ENCODE peak calls at places on chromosomes 2 and 18, in ten cellular contexts. Q is adrenal gland, J is IMR-90, E is GM12891, K is stomach, H is spleen, G is sigmoid colon, O is heart left ventricle, R is right lobe of liver, V is tibial nerve. Z is an unnamed sample.

GRCh38 chr2:171882095-171882769 is 11.8 kb downstream of the SLC25A12 start:
- DNase-seq in J (peak), K (no peak), G (no peak), Q (no peak), V (no peak), O (no peak), H (no peak), E (no peak), R (no peak), Z (no peak)

GRCh38 chr2:62505649-62506420 is at the start of gene TMEM17:
- DNase-seq in E (peak), J (peak), Q (peak), G (peak), K (peak), O (peak), V (peak), H (peak), R (peak), Z (peak)

GRCh38 chr18:9029131-9029530 is 73.4 kb upstream of the NDUFV2 start:
- DNase-seq in G (no peak), R (no peak), Q (no peak), J (no peak), O (no peak), E (no peak), H (no peak), V (no peak), K (no peak), Z (no peak)

GRCh38 chr2:222878877-222879601 is 18.2 kb downstream of the ACSL3 start:
- DNase-seq in G (no peak), Q (no peak), H (no peak), K (no peak), J (peak), V (no peak), R (no peak), E (no peak), O (no peak), Z (no peak)

GRCh38 chr18:79924814-79925655 is 26.4 kb downstream of the SLC66A2 start:
- DNase-seq in H (peak), R (no peak), E (no peak), J (no peak), O (no peak), Q (peak), K (peak), V (no peak), G (peak), Z (no peak)

GRCh38 chr2:29115797-29116781 is 874 bp downstream of the CLIP4 start:
- DNase-seq in J (peak), V (peak), R (peak), Q (peak), O (peak), G (peak), H (peak), K (peak), E (no peak), Z (peak)

GRCh38 chr2:219434718-219435525 is at the start of gene SPEG:
- DNase-seq in J (no peak), H (peak), O (peak), Q (no peak), E (no peak), R (no peak), V (no peak), G (peak), K (no peak), Z (no peak)

GRCh38 chr18:14919666-14920065 is 171.7 kb downstream of the ANKRD30B start:
- DNase-seq in G (no peak), E (no peak), J (no peak), R (peak), K (peak), H (no peak), V (no peak), O (no peak), Q (no peak), Z (no peak)

GRCh38 chr2:64404002-64404731 is 49.8 kb upstream of the LGALSL start:
- DNase-seq in G (peak), O (peak), J (peak), Q (peak), R (peak), E (no peak), K (peak), H (peak), V (peak), Z (no peak)

GRCh38 chr18:21100678-21101077 is 10.9 kb downstream of the ROCK1 start:
- DNase-seq in J (no peak), O (no peak), E (no peak), Q (no peak), R (no peak), V (no peak), G (no peak), H (no peak), K (no peak), Z (no peak)

GRCh38 chr18:48948112-48949050 is 2.4 kb downstream of the SMAD7 start:
- DNase-seq in K (peak), G (peak), R (peak), H (peak), Q (peak), E (no peak), O (peak), V (no peak), J (peak), Z (peak)

GRCh38 chr2:73069041-73069854 is 2.3 kb downstream of the SFXN5 start:
- DNase-seq in J (peak), H (peak), Q (no peak), G (no peak), K (no peak), E (no peak), O (no peak), V (no peak), R (no peak), Z (peak)

GRCh38 chr2:201135396-201135795 is 19.4 kb downstream of the CFLAR start:
- DNase-seq in G (no peak), K (no peak), V (no peak), O (no peak), H (no peak), E (no peak), Q (no peak), J (no peak), R (no peak), Z (no peak)

GRCh38 chr2:26581991-26582842 is 58.9 kb downstream of the CIB4 start:
- DNase-seq in K (no peak), H (peak), G (peak), R (peak), J (no peak), E (no peak), O (no peak), Q (no peak), V (no peak), Z (no peak)

GRCh38 chr18:13452448-13452811 is 233.9 kb downstream of the LDLRAD4 start:
- DNase-seq in J (peak), H (no peak), V (no peak), O (no peak), G (peak), K (peak), R (no peak), E (no peak), Q (peak), Z (no peak)

GRCh38 chr2:69645026-69645425 is 1.5 kb upstream of the AAK1 start:
- DNase-seq in V (no peak), K (no peak), Q (no peak), E (no peak), G (no peak), J (no peak), O (no peak), H (no peak), R (no peak), Z (peak)

GRCh38 chr2:75130171-75130570 is 69.1 kb downstream of the TACR1 start:
- DNase-seq in V (no peak), K (no peak), J (no peak), R (no peak), O (no peak), G (no peak), Q (no peak), E (no peak), H (no peak), Z (peak)

GRCh38 chr2:96340493-96341414 is 5.2 kb downstream of the NCAPH start:
- DNase-seq in J (peak), O (no peak), V (no peak), G (no peak), R (no peak), E (no peak), K (no peak), Q (no peak), H (no peak), Z (no peak)

GRCh38 chr2:196915512-196916189 is 10.9 kb downstream of the PGAP1 start:
- DNase-seq in O (no peak), J (no peak), K (no peak), R (no peak), H (no peak), E (no peak), G (no peak), Q (no peak), V (no peak), Z (no peak)

GRCh38 chr2:46979611-46980010 is 64.0 kb upstream of the MCFD2 start:
- DNase-seq in H (peak), G (no peak), O (no peak), Q (no peak), V (no peak), K (no peak), E (no peak), J (no peak), R (no peak), Z (no peak)

GRCh38 chr2:6602471-6602870 is 263.2 kb downstream of the CMPK2 start:
- DNase-seq in J (peak), E (no peak), Q (no peak), R (no peak), V (no peak), K (no peak), G (no peak), H (no peak), O (no peak), Z (no peak)

GRCh38 chr2:105858868-105859693 is 114.4 kb downstream of the NCK2 start:
- DNase-seq in G (no peak), J (no peak), E (no peak), H (no peak), K (no peak), V (no peak), R (no peak), O (no peak), Q (no peak), Z (no peak)

GRCh38 chr2:69735696-69736095 is 6.2 kb upstream of the ANXA4 start:
- DNase-seq in H (no peak), R (no peak), Q (peak), J (no peak), O (no peak), K (no peak), E (no peak), G (no peak), V (no peak), Z (no peak)

GRCh38 chr2:118224144-118224887 is 136.0 kb downstream of the INSIG2 start:
- DNase-seq in H (peak), O (peak), E (peak), J (no peak), G (no peak), V (no peak), Q (no peak), K (no peak), R (peak), Z (peak)

GRCh38 chr2:2653221-2653620 is 322.1 kb upstream of the MYT1L start:
- DNase-seq in Q (no peak), R (no peak), V (no peak), H (peak), J (no peak), G (peak), E (no peak), K (no peak), O (no peak), Z (no peak)

GRCh38 chr2:109214651-109215371 is 85.8 kb downstream of the SH3RF3 start:
- DNase-seq in K (no peak), H (no peak), G (peak), Q (peak), E (no peak), O (no peak), R (no peak), J (no peak), V (no peak), Z (no peak)

GRCh38 chr2:219747637-219748036 is 120.2 kb downstream of the SLC4A3 start:
- DNase-seq in Q (no peak), R (no peak), V (no peak), G (no peak), E (no peak), J (no peak), O (no peak), K (no peak), H (no peak), Z (no peak)

GRCh38 chr2:170873035-170873692 is 55.9 kb upstream of the GORASP2 start:
- DNase-seq in H (peak), G (peak), J (peak), K (peak), O (peak), V (peak), E (peak), R (peak), Q (peak), Z (peak)

GRCh38 chr2:152505495-152505906 is 170.5 kb downstream of the FMNL2 start:
- DNase-seq in E (no peak), V (peak), R (peak), O (peak), J (peak), H (no peak), Q (peak), G (no peak), K (no peak), Z (peak)

GRCh38 chr2:190469770-190470169 is 61.6 kb downstream of the MFSD6 start:
- DNase-seq in H (no peak), G (peak), Q (no peak), K (no peak), E (no peak), O (no peak), J (peak), R (no peak), V (no peak), Z (peak)
- TF ChIP-seq POLR2A in H (no peak), G (no peak), Q (no peak), K (no peak), E (no peak), O (no peak), J (no peak), R (no peak), V (no peak), Z (no peak)

DNA sequence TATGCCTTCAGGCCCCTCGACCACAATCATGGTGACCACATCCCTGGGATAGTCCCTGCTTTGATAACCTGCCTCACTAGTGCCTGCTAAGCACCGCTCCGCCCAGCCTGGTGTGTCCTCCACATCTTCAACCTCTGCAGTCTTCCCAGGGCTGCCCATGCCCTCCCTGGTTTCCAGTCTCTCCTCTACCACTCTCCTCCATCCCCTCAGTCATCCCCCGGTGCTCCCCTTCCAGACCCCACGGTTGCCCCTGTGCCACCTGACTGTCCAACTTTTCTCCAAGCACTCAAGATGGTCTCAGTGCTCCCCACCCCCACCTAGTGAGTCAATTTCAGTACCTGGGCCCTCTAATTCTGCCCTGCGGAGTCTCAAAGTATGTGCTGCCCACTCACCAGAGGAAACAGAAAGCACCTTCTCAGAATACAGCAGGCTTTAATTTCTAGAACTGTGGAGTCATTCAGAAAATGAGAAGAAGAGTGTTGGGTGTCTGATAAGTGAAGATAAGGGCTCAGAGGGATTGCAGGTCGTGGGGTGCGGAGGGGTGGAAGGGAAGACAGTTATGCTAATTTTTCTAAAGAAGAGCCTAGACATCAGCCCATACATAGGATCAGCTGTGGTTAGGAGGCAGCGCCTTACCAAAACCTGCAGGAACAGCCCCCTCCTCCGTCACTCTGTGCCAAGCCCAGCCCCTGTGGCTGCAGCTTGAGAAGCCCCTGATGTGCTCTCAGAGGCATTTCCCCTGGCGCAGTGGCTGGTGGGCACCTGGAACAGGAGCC is 53.6 kb upstream of the CAB39 start:
- DNase-seq in J (no peak), V (no peak), K (no peak), Q (no peak), O (no peak), H (no peak), G (no peak), R (no peak), E (no peak), Z (peak)
- TF ChIP-seq POLR2A in J (no peak), V (no peak), K (no peak), Q (no peak), O (no peak), H (no peak), G (no peak), R (no peak), E (no peak), Z (peak)

DNA sequence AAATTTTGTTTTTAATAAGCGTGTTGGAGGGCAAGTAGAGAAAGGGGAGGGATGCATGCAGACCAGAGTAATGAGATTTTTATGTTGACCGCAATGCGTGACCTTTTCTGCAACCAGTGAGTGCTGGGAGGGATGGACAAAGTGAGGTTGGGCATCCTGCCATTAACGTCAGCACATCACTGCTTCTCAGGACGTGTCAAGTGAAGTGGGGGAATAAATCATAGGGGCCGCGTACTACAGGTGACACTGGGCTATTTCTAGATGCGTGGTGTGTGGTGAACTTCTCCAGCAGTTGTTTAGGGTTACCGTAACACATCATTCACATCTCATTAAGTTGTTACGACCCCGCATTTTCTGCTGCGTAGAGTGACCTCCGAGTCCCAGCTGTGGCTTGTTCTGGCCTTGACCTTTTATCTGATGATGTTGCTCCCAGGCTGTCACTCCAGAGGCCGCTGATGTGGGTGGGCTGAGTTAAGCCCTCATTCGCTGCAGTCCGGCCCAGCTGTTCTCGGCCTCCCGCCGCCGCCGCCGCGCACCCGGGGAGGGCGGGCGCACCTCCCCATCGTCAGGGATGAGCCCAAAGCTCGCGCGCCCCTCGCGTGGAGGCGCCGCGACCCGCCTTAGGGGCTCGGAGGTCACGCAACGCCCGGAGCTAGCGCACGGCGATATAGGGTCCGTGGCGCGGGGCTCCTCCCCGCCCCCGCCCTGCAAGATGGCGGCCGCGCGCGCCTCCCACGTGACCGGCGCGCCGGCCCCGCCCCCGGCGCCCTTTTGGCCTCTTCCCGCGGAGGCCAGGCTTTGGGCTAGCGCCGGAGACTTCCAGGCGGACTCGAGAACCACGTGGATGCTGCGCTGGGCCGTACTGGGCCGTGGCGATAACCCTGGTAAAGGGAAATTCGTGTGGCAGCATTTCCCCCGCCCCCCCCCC is 3.5 kb downstream of the ZCCHC2 start:
- DNase-seq in J (peak), E (no peak), K (peak), R (peak), O (peak), G (peak), Q (peak), V (peak), H (peak), Z (peak)
- TF ChIP-seq POLR2A in J (peak), E (peak), K (no peak), R (peak), O (peak), G (no peak), Q (peak), V (peak), H (peak), Z (peak)

DNA sequence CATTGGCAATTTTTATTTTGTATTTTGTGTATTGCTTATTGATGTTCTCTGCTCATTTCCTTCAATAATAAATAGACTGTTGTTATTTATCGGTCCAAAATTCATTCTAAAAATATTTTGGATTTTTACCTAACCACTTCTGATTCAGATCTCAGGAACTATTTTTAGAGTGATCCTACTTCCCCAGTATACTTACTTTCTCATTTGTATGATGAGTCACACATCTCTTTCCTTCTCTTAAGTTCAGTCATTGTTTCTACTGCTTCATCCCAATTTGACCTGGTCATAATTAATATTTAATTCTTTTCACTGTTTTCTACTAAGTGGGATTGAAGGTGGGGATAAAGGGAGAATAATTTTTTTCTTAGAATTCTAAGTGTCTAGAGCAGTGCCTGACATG is 75.1 kb downstream of the AGPS start:
- DNase-seq in J (peak), R (no peak), O (no peak), E (no peak), H (no peak), K (no peak), G (no peak), Q (no peak), V (no peak), Z (no peak)
- TF ChIP-seq POLR2A in J (no peak), R (no peak), O (no peak), E (no peak), H (no peak), K (no peak), G (no peak), Q (no peak), V (no peak), Z (no peak)